ENCODE peak calls at places on chromosomes 5 and 9, in six cellular contexts. V is progenitor cell of endocrine pancreas; Z is body of pancreas; M is heart left ventricle; P is CD4-positive, alpha-beta T cell; K is cardiac muscle cell. T is an unnamed sample.
A peak's percentile ranks its signal among the peaks of the same experiment; 100 is the strongest.

GRCh38 chr5:171315386-171315891 is 6.4 kb downstream of the TLX3 start:
- DNase-seq in V (no peak), Z (no peak), M (no peak), P (no peak), K (no peak), T (no peak)

GRCh38 chr9:127860260-127860659 is 5.8 kb upstream of the ENG start:
- DNase-seq in V (no peak), Z (no peak), M (peak; percentile 73), P (no peak), K (peak; percentile 71), T (no peak)

GRCh38 chr5:116272281-116272941 is 187.6 kb downstream of the COMMD10 start:
- DNase-seq in V (no peak), Z (no peak), M (no peak), P (no peak), K (peak; percentile 61), T (no peak)

GRCh38 chr9:131323629-131324028 is 34.1 kb downstream of the PLPP7 start:
- DNase-seq in V (no peak), Z (peak; percentile 87), M (peak; percentile 4), P (no peak), K (no peak), T (no peak)

GRCh38 chr5:54556136-54556535 is 38.6 kb downstream of the SNX18 start:
- DNase-seq in V (no peak), Z (no peak), M (no peak), P (no peak), K (no peak), T (no peak)

GRCh38 chr5:176450077-176450476 is 1.9 kb downstream of the FAF2 start:
- DNase-seq in V (no peak), Z (no peak), M (no peak), P (no peak), K (no peak), T (no peak)

GRCh38 chr5:12794476-12795332 is 890.5 kb upstream of the CTNND2 start:
- DNase-seq in V (no peak), Z (no peak), M (no peak), P (no peak), K (no peak), T (no peak)

GRCh38 chr5:170809551-170809950 is 26.0 kb downstream of the GABRP start:
- DNase-seq in V (no peak), Z (peak; percentile 35), M (no peak), P (no peak), K (peak; percentile 72), T (no peak)

GRCh38 chr5:150302301-150303069 is at the start of gene ARSI:
- DNase-seq in V (no peak), Z (peak; percentile 32), M (peak; percentile 56), P (no peak), K (peak; percentile 89), T (no peak)

GRCh38 chr9:108167136-108167900 is 677.7 kb upstream of the KLF4 start:
- DNase-seq in V (no peak), Z (no peak), M (no peak), P (no peak), K (no peak), T (no peak)

GRCh38 chr5:135020111-135020895 is 13.7 kb downstream of the PITX1 start:
- DNase-seq in V (no peak), Z (no peak), M (no peak), P (no peak), K (no peak), T (no peak)

GRCh38 chr5:129496410-129496809 is 36.3 kb downstream of the ADAMTS19 start:
- DNase-seq in V (no peak), Z (no peak), M (no peak), P (no peak), K (peak; percentile 23), T (no peak)

GRCh38 chr9:125732562-125732961 is 14.6 kb upstream of the PBX3 start:
- DNase-seq in V (no peak), Z (no peak), M (no peak), P (no peak), K (no peak), T (no peak)

GRCh38 chr5:61897251-61897650 is 408.8 kb upstream of the KIF2A start:
- DNase-seq in V (no peak), Z (no peak), M (no peak), P (no peak), K (no peak), T (no peak)

GRCh38 chr5:177133119-177133844 is at the start of gene NSD1:
- DNase-seq in V (peak; percentile 84), Z (peak; percentile 82), M (peak; percentile 91), P (peak; percentile 83), K (peak; percentile 95), T (peak; percentile 47)

GRCh38 chr9:89191004-89191403 is 12.4 kb upstream of the SHC3 start:
- DNase-seq in V (no peak), Z (no peak), M (no peak), P (no peak), K (no peak), T (no peak)

GRCh38 chr9:125439434-125440272 is 178.0 kb downstream of the GAPVD1 start:
- DNase-seq in V (no peak), Z (no peak), M (peak; percentile 16), P (no peak), K (no peak), T (no peak)

GRCh38 chr9:93652604-93653592 is 76.5 kb downstream of the PHF2 start:
- DNase-seq in V (no peak), Z (peak; percentile 8), M (no peak), P (no peak), K (no peak), T (no peak)

GRCh38 chr9:7957803-7958202 is 158.2 kb upstream of the DMAC1 start:
- DNase-seq in V (no peak), Z (no peak), M (no peak), P (no peak), K (no peak), T (no peak)

GRCh38 chr5:29498412-29498811 is 1695.1 kb upstream of the CDH6 start:
- DNase-seq in V (no peak), Z (no peak), M (no peak), P (no peak), K (no peak), T (no peak)

GRCh38 chr5:95773325-95774059 is 42.4 kb downstream of the RHOBTB3 start:
- DNase-seq in V (no peak), Z (no peak), M (no peak), P (no peak), K (peak; percentile 85), T (no peak)

GRCh38 chr5:54007822-54008777 is 302.3 kb downstream of the ARL15 start:
- DNase-seq in V (no peak), Z (peak; percentile 11), M (no peak), P (no peak), K (peak; percentile 33), T (no peak)

GRCh38 chr5:129905467-129906176 is 1.4 kb downstream of the CHSY3 start:
- DNase-seq in V (peak; percentile 12), Z (peak; percentile 12), M (peak; percentile 35), P (no peak), K (peak; percentile 24), T (no peak)

GRCh38 chr5:36692791-36693763 is 86.7 kb downstream of the SLC1A3 start:
- DNase-seq in V (peak; percentile 68), Z (peak; percentile 73), M (peak; percentile 86), P (no peak), K (peak; percentile 87), T (peak; percentile 32)

GRCh38 chr5:72402959-72403628 is 82.9 kb downstream of the PTCD2 start:
- DNase-seq in V (no peak), Z (no peak), M (peak; percentile 63), P (no peak), K (no peak), T (no peak)

DNA sequence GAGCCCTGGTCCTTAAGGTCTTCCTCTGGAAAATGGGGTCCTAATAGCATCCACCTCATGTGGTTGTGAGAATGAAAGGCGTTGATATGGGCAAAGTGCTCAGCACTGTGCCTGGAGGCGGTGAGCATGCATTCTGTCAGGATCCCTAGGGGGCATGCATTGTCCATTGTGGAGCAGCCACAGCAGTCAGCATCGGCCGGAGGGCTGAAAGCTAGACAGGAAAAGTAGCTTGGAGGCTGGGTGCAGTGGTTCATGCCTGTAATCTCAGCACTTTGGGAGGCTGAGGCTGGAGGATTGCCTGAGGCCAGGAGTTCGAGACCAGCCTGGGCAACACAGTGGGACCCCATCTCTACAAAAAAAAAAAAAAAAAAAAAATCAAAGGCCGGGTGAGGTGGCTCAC is 122.2 kb downstream of the LHX2 start:
- DNase-seq in V (no peak), Z (peak; percentile 31), M (peak; percentile 50), P (no peak), K (peak; percentile 69), T (no peak)
- TF ChIP-seq CTCF in V (no peak), Z (peak; percentile 19), M (peak; percentile 21), P (no peak), K (peak; percentile 38), T (no peak)

DNA sequence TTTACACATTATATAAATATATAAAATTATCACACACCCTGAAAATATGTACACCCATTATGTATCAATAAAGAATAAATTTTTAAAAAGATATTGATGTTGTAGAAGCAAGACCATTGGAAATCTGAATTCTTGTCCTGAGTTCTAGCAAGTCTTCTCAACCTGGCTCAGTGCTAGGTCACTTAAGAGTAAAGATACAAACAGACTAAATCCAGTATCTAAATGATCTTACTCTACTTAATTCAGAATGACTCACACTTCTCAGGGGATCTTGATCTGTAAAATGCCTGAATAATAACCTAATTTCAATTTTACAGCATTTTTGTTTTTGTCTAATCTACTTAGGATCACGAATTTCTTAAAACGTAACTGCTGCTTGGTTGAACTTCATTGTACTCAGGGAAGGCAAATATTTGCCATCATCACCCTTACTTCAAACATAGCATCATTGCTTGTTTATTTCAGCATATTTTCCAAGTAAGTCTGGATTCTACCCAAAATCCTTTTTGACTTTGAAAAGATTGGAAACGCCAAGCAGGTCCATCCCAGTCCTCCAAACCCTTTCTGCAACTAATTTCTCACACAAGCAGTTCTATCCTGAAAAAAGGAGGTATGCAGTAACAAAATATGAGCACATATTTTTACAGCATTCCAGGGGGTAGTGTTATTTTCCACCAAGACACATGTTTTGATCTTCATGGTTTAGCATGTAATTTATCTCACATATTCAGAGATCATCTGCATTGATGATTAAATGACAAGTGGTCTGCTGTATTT is 582.6 kb downstream of the PSAT1 start:
- DNase-seq in V (no peak), Z (no peak), M (no peak), P (no peak), K (no peak), T (no peak)
- TF ChIP-seq CTCF in V (no peak), Z (no peak), M (no peak), P (no peak), K (no peak), T (no peak)

DNA sequence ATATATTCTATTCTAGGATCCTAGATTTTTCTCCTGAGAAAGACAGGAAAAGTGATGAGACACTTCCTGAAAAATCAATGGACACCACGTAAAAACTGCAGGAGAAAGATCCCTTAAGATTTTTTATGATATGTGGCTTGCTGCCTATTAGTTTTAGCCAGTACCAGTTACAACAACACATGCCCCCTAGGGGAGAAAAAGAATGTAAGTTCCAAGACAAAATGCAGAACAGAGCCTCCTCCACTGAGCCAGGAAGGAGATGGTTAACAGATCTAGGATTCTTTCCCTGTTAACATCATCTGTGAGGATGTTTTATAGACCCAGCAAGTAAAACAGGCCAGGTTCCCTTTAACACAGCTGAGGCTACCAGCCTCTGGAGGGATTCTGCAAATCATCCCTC is 574.7 kb downstream of the TLE4 start:
- DNase-seq in V (no peak), Z (no peak), M (no peak), P (no peak), K (no peak), T (no peak)
- TF ChIP-seq CTCF in V (peak; percentile 49), Z (no peak), M (no peak), P (no peak), K (no peak), T (no peak)

GRCh38 chr9:38257626-38258215 is 134.8 kb upstream of the ALDH1B1 start:
- DNase-seq in V (no peak), Z (no peak), M (no peak), P (no peak), K (no peak), T (no peak)

GRCh38 chr9:38259519-38260218 is 132.8 kb upstream of the ALDH1B1 start:
- DNase-seq in V (no peak), Z (no peak), M (no peak), P (no peak), K (no peak), T (no peak)

GRCh38 chr9:38263534-38263933 is 129.0 kb upstream of the ALDH1B1 start:
- DNase-seq in V (no peak), Z (no peak), M (no peak), P (no peak), K (peak; percentile 74), T (no peak)
- TF ChIP-seq CTCF in V (peak; percentile 27), Z (peak; percentile 32), M (no peak), P (no peak), K (peak; percentile 55), T (no peak)

T was measured in omental fat pad.